ENCODE peak calls at places on chromosomes 5 and 9, in nine cellular contexts. X, A, I, M, L, W, O, T and K are unnamed samples.

GRCh38 chr9:38006163-38006562 is 62.9 kb downstream of the SHB start:
- DNase-seq in T (no peak), W (no peak), L (no peak), X (no peak), M (no peak), I (no peak), O (peak; percentile 57), A (no peak), K (no peak)

GRCh38 chr5:131081371-131081770 is 83.7 kb downstream of the HINT1 start:
- DNase-seq in T (no peak), M (peak; percentile 54), A (no peak), X (no peak), I (no peak), L (peak; percentile 5), W (no peak), O (no peak), K (no peak)

GRCh38 chr5:6117212-6117611 is 261.1 kb downstream of the MED10 start:
- DNase-seq in O (no peak), M (no peak), X (no peak), L (no peak), A (no peak), I (no peak), W (no peak), T (peak; percentile 5), K (no peak)

GRCh38 chr9:21265421-21266189 is 25.8 kb upstream of the IFNA14 start:
- DNase-seq in M (no peak), X (no peak), L (no peak), O (no peak), T (no peak), I (no peak), A (peak; percentile 11), W (no peak), K (no peak)

GRCh38 chr9:75892168-75892901 is 1.9 kb downstream of the PCSK5 start:
- DNase-seq in T (peak; percentile 22), O (no peak), W (peak; percentile 66), X (peak; percentile 82), M (no peak), A (peak; percentile 68), L (no peak), I (peak; percentile 30), K (peak; percentile 77)

GRCh38 chr5:96823900-96824351 is 16.2 kb upstream of the ERAP1 start:
- DNase-seq in M (peak; percentile 54), T (peak; percentile 53), W (no peak), A (no peak), I (no peak), O (no peak), X (no peak), L (peak; percentile 41), K (no peak)

GRCh38 chr5:145483211-145483610 is 351.9 kb downstream of the PRELID2 start:
- DNase-seq in I (no peak), T (peak; percentile 21), X (peak; percentile 47), W (no peak), O (no peak), L (no peak), M (peak; percentile 39), A (no peak), K (no peak)

GRCh38 chr5:81755320-81755719 is 4.4 kb upstream of the SSBP2 start:
- DNase-seq in W (peak; percentile 54), I (peak; percentile 43), T (peak; percentile 85), A (peak; percentile 91), X (peak; percentile 59), L (peak; percentile 75), O (peak; percentile 52), M (peak; percentile 91), K (peak; percentile 80)

GRCh38 chr9:138105561-138106505 is 228.3 kb downstream of the CACNA1B start:
- DNase-seq in M (no peak), A (no peak), W (no peak), L (no peak), I (no peak), T (no peak), O (no peak), X (no peak), K (peak; percentile 62)

GRCh38 chr9:126609711-126610388 is 3.9 kb upstream of the LMX1B start:
- DNase-seq in W (no peak), T (no peak), I (no peak), A (no peak), O (no peak), M (no peak), L (no peak), X (no peak), K (no peak)

GRCh38 chr9:93288341-93288740 is 104.4 kb downstream of the WNK2 start:
- DNase-seq in A (peak; percentile 38), L (no peak), W (no peak), I (no peak), X (peak; percentile 37), O (peak; percentile 17), T (no peak), M (no peak), K (no peak)

GRCh38 chr5:75553358-75553757 is 41.7 kb downstream of the POLK start:
- DNase-seq in O (no peak), T (no peak), I (no peak), L (no peak), W (no peak), M (no peak), A (no peak), X (no peak), K (no peak)

GRCh38 chr9:27365977-27366376 is 69.0 kb upstream of the EQTN start:
- DNase-seq in A (no peak), W (no peak), I (no peak), X (no peak), M (no peak), O (no peak), L (no peak), T (no peak), K (no peak)

GRCh38 chr5:27708579-27708978 is 670.2 kb upstream of the CDH9 start:
- DNase-seq in X (no peak), L (no peak), O (no peak), T (peak; percentile 47), A (no peak), I (no peak), M (peak; percentile 8), W (no peak), K (no peak)

GRCh38 chr9:136927343-136928261 is 16.9 kb downstream of the FBXW5 start:
- DNase-seq in M (peak; percentile 35), A (no peak), X (no peak), T (no peak), I (no peak), W (no peak), L (no peak), O (no peak), K (no peak)

GRCh38 chr9:136926749-136927148 is 17.8 kb downstream of the FBXW5 start:
- DNase-seq in O (no peak), W (no peak), I (no peak), M (no peak), A (no peak), L (no peak), X (no peak), T (no peak), K (no peak)

GRCh38 chr9:136926154-136926704 is 18.3 kb downstream of the FBXW5 start:
- DNase-seq in M (no peak), O (no peak), L (no peak), A (no peak), T (no peak), W (no peak), X (no peak), I (no peak), K (no peak)

GRCh38 chr9:136930014-136930413 is 14.5 kb downstream of the FBXW5 start:
- DNase-seq in L (no peak), M (no peak), X (no peak), O (no peak), W (no peak), I (no peak), A (no peak), T (no peak), K (no peak)

GRCh38 chr9:136928591-136928990 is 15.9 kb downstream of the FBXW5 start:
- DNase-seq in M (no peak), X (no peak), T (no peak), L (no peak), O (no peak), I (peak; percentile 68), A (no peak), W (no peak), K (no peak)
- TF ChIP-seq CTCF in M (no peak), X (no peak), T (no peak), L (no peak), O (no peak), I (peak; percentile 52), A (no peak), W (no peak), K (no peak)

GRCh38 chr5:104267282-104268015 is 704.9 kb upstream of the NUDT12 start:
- DNase-seq in A (no peak), I (no peak), T (no peak), X (no peak), W (no peak), L (no peak), M (no peak), O (no peak), K (no peak)
- H3K4me3 ChIP-seq in A (no peak overlapping the region), I (no peak overlapping the region), T (no peak overlapping the region), X (no peak overlapping the region), W (no peak overlapping the region), L (no peak overlapping the region), M (no peak overlapping the region), O (no peak overlapping the region), K (no peak overlapping the region)

DNA sequence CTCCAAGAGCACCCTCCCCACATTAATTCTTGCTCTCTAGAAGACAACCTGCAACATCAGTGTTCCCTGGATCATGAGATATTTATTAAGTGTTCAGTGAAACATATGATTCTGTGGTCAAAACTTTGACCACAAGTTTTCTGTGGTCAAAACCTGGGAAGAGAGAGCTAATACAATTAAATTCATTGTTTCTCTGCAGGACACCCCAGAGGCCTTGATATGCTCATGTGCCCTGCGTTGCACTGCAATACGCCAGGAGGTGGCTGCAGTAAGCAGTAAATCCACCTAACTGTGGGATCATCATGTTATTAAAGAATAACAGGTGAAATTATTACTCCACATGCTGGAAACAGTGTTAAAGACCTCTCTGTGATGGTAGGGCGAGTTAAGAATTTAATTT is 109.3 kb upstream of the SPDL1 start:
- DNase-seq in X (no peak), L (no peak), A (peak; percentile 21), M (no peak), W (no peak), I (no peak), O (no peak), T (no peak), K (no peak)
- TF ChIP-seq CTCF in X (no peak), L (no peak), A (peak; percentile 11), M (no peak), W (no peak), I (no peak), O (no peak), T (no peak), K (no peak)

DNA sequence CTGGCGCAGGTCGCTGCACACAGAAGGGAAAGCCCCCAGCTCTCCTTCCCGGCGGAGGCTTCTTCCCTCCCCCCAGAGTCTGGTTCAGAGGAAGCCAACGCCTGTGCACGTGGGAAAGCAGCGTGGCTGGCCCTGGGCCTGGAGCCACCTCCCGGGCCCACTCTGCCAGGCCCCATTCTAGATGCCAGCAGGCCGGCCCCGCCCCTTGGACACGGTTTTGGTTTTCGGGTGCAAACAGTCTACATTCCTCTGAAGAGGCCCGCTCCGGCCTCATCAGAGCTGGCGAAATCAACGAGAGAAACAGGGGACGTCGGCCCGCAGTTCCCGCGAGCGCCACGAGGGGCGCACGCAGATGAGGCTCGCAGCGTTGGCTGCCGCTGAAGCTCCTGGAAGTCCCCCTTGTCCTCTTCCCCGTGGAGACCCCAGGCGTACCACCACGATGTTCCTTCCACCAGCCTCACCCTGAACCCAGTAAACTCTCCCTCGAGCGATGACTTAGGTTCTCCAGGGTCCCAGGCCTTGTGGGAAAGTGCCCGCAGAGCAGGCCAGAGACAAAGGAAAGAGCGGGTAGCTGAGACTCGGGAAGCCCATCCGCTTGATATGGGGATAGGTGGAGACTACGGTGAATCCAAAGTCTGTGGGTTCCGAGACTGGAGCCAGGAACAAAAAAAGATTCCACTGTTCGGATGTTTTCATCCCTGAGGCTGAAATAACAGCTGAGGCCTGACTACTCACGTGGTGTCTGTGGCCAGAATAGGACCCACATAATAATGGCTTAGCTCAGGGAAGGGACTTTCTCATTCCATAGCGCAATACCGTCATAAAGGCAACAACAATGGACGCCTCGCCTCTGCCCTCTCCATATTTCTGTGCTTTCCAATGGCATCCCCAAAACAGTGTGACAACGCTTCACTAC is 64.2 kb downstream of the KLF4 start:
- DNase-seq in O (peak; percentile 87), X (peak; percentile 82), T (peak; percentile 72), A (peak; percentile 85), M (peak; percentile 76), W (peak; percentile 85), I (peak; percentile 87), L (no peak), K (peak; percentile 93)
- H3K4me3 ChIP-seq in O (peak overlapping the region; percentile 24), X (peak overlapping the region; percentile 23), T (peak overlapping the region; percentile 26), A (peak overlapping the region; percentile 33), M (peak overlapping the region; percentile 5), W (no peak overlapping the region), I (peak overlapping the region; percentile 56), L (peak overlapping the region; percentile 27), K (peak overlapping the region; percentile 51)